ENCODE peak calls at places on chromosomes 7 and 10, in four cellular contexts. One of them, this sample, is unnamed.

GRCh38 chr10:44339218-44339617 is 45.7 kb downstream of the CXCL12 start:
- DNase-seq in HepG2: no peak
- DNase-seq in GM12878: no peak
- DNase-seq in SK-N-SH: no peak
- DNase-seq in this sample: no peak

GRCh38 chr7:24700446-24701044 is 56.7 kb downstream of the GSDME start:
- DNase-seq in HepG2: no peak
- DNase-seq in GM12878: no peak
- DNase-seq in SK-N-SH: no peak
- DNase-seq in this sample: no peak

GRCh38 chr10:127935115-127935561 is 28.2 kb downstream of the PTPRE start:
- DNase-seq in HepG2: no peak
- DNase-seq in GM12878: no peak
- DNase-seq in SK-N-SH: no peak
- DNase-seq in this sample: no peak

GRCh38 chr10:6674282-6674681 is 94.2 kb upstream of the PRKCQ start:
- DNase-seq in HepG2: no peak
- DNase-seq in GM12878: no peak
- DNase-seq in SK-N-SH: no peak
- DNase-seq in this sample: no peak

GRCh38 chr7:118094044-118094443 is 89.9 kb upstream of the LSM8 start:
- DNase-seq in HepG2: no peak
- DNase-seq in GM12878: no peak
- DNase-seq in SK-N-SH: no peak
- DNase-seq in this sample: no peak

GRCh38 chr7:143256325-143256724 is 6.9 kb upstream of the GSTK1 start:
- DNase-seq in HepG2: no peak
- DNase-seq in GM12878: no peak
- DNase-seq in SK-N-SH: no peak
- DNase-seq in this sample: no peak

GRCh38 chr10:46232666-46233065 is 54.1 kb upstream of the ANTXRL start:
- DNase-seq in HepG2: no peak
- DNase-seq in GM12878: no peak
- DNase-seq in SK-N-SH: no peak
- DNase-seq in this sample: no peak

GRCh38 chr10:8485032-8485431 is 430.5 kb downstream of the GATA3 start:
- DNase-seq in HepG2: no peak
- DNase-seq in GM12878: no peak
- DNase-seq in SK-N-SH: no peak
- DNase-seq in this sample: no peak

GRCh38 chr7:128904381-128905197 is 5.9 kb downstream of the KCP start:
- DNase-seq in HepG2: peak
- DNase-seq in GM12878: peak
- DNase-seq in SK-N-SH: peak
- DNase-seq in this sample: peak

GRCh38 chr7:41116337-41116736 is 586.6 kb downstream of the INHBA start:
- DNase-seq in HepG2: no peak
- DNase-seq in GM12878: no peak
- DNase-seq in SK-N-SH: no peak
- DNase-seq in this sample: no peak

GRCh38 chr10:35453855-35454532 is 117.7 kb downstream of the CCNY start:
- DNase-seq in HepG2: peak
- DNase-seq in GM12878: no peak
- DNase-seq in SK-N-SH: no peak
- DNase-seq in this sample: no peak

GRCh38 chr7:1639578-1640175 is 30.4 kb upstream of the ELFN1 start:
- DNase-seq in HepG2: no peak
- DNase-seq in GM12878: no peak
- DNase-seq in SK-N-SH: peak
- DNase-seq in this sample: no peak

GRCh38 chr7:116167177-116167576 is 43.2 kb upstream of the TES start:
- DNase-seq in HepG2: no peak
- DNase-seq in GM12878: no peak
- DNase-seq in SK-N-SH: no peak
- DNase-seq in this sample: no peak
- TF ChIP-seq PBX3 in HepG2: no peak
- TF ChIP-seq PBX3 in GM12878: no peak
- TF ChIP-seq PBX3 in SK-N-SH: no peak
- TF ChIP-seq PBX3 in this sample: no peak

GRCh38 chr10:34295142-34295548 is 520.0 kb downstream of the PARD3 start:
- DNase-seq in HepG2: no peak
- DNase-seq in GM12878: no peak
- DNase-seq in SK-N-SH: no peak
- DNase-seq in this sample: no peak

GRCh38 chr10:34294137-34294536 is 521.0 kb downstream of the PARD3 start:
- DNase-seq in HepG2: no peak
- DNase-seq in GM12878: no peak
- DNase-seq in SK-N-SH: no peak
- DNase-seq in this sample: no peak

GRCh38 chr10:34298371-34298818 is 516.7 kb downstream of the PARD3 start:
- DNase-seq in HepG2: no peak
- DNase-seq in GM12878: no peak
- DNase-seq in SK-N-SH: no peak
- DNase-seq in this sample: no peak

GRCh38 chr10:34299105-34299611 is 515.9 kb downstream of the PARD3 start:
- DNase-seq in HepG2: no peak
- DNase-seq in GM12878: no peak
- DNase-seq in SK-N-SH: no peak
- DNase-seq in this sample: no peak

GRCh38 chr10:34297551-34298370 is 517.3 kb downstream of the PARD3 start:
- DNase-seq in HepG2: peak
- DNase-seq in GM12878: no peak
- DNase-seq in SK-N-SH: no peak
- DNase-seq in this sample: no peak
- TF ChIP-seq PBX3 in HepG2: no peak
- TF ChIP-seq PBX3 in GM12878: no peak
- TF ChIP-seq PBX3 in SK-N-SH: no peak
- TF ChIP-seq PBX3 in this sample: no peak

GRCh38 chr7:135666156-135666555 is 3.8 kb downstream of the STMP1 start:
- DNase-seq in HepG2: peak
- DNase-seq in GM12878: no peak
- DNase-seq in SK-N-SH: no peak
- DNase-seq in this sample: no peak
- TF ChIP-seq PBX3 in HepG2: no peak
- TF ChIP-seq PBX3 in GM12878: no peak
- TF ChIP-seq PBX3 in SK-N-SH: no peak
- TF ChIP-seq PBX3 in this sample: no peak

GRCh38 chr7:7756577-7756976 is 38.2 kb upstream of the RPA3 start:
- DNase-seq in HepG2: no peak
- DNase-seq in GM12878: no peak
- DNase-seq in SK-N-SH: no peak
- DNase-seq in this sample: no peak

GRCh38 chr7:7745966-7746365 is 27.6 kb upstream of the RPA3 start:
- DNase-seq in HepG2: no peak
- DNase-seq in GM12878: no peak
- DNase-seq in SK-N-SH: no peak
- DNase-seq in this sample: no peak

GRCh38 chr7:7750571-7751242 is 32.3 kb upstream of the RPA3 start:
- DNase-seq in HepG2: no peak
- DNase-seq in GM12878: no peak
- DNase-seq in SK-N-SH: no peak
- DNase-seq in this sample: no peak

GRCh38 chr7:7746419-7746818 is 28.0 kb upstream of the RPA3 start:
- DNase-seq in HepG2: no peak
- DNase-seq in GM12878: no peak
- DNase-seq in SK-N-SH: peak
- DNase-seq in this sample: no peak

DNA sequence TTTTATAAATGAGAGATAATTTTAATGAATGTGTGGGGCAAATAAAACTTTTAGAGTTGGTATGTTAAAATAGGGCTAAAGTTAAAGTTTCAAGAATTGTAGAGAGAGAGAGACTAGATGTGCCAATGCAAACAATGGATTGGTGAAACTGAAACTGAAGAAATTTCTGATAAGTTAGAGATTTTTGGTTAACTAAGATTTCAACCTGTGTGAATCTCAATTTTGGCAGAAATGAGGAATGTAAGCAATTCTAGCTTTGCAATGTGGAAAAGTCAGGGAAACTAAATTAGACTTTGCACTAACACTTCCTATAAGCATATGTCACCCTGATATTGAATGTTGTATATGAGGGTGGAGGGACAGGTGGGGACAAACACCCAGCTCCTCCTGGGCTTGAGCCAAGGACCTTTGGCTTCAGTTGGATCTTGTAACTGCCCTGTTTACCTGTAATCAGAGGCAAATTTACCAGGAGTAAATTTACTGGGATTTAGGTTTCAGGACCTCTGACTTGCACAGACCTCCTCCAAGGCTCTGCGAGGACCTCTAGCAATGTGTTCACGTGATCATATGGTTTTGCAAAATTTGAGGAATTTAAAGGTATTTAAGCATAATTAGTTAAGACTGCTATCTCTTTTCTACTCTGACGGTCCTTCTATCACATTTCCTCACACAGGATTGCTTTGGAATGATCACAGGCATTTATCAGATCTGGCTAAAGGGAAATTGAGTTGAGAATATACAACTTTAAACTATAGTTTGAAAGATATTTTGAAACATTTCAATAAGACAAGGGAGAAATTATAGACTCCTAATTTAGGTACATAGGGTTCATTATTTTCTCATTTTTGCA is 33.1 kb upstream of the RPA3 start:
- DNase-seq in HepG2: peak
- DNase-seq in GM12878: no peak
- DNase-seq in SK-N-SH: no peak
- DNase-seq in this sample: no peak
- TF ChIP-seq PBX3 in HepG2: no peak
- TF ChIP-seq PBX3 in GM12878: no peak
- TF ChIP-seq PBX3 in SK-N-SH: no peak
- TF ChIP-seq PBX3 in this sample: no peak

This sample was measured in A549.